ENCODE peak calls at places on chromosomes 13 and 19, in five cellular contexts. A, H, Z, E and J are unnamed samples.

GRCh38 chr13:112248909-112249592 is 127.1 kb upstream of the SPACA7 start:
- DNase-seq in E (no peak), Z (no peak), A (no peak), H (no peak), J (no peak)

GRCh38 chr13:109938255-109938936 is 152.0 kb upstream of the IRS2 start:
- DNase-seq in Z (no peak), A (peak; percentile 92), H (peak; percentile 78), E (no peak), J (peak; percentile 96)

GRCh38 chr13:32267836-32268439 is 47.2 kb downstream of the ZAR1L start:
- DNase-seq in E (no peak), H (no peak), A (no peak), Z (no peak), J (peak; percentile 59)

GRCh38 chr19:21065336-21065735 is 16.7 kb upstream of the ZNF714 start:
- DNase-seq in E (no peak), Z (no peak), A (no peak), H (no peak), J (no peak)

GRCh38 chr19:45443462-45444317 is 20.0 kb upstream of the ERCC1 start:
- DNase-seq in Z (peak; percentile 98), H (peak; percentile 90), A (peak; percentile 96), E (peak; percentile 99), J (peak; percentile 84)

GRCh38 chr19:40223135-40223822 is 3.2 kb downstream of the CCNP start:
- DNase-seq in H (no peak), E (no peak), A (no peak), Z (peak; percentile 81), J (no peak)

GRCh38 chr13:79913141-79913827 is 427.6 kb downstream of the SPRY2 start:
- DNase-seq in H (no peak), A (no peak), Z (no peak), E (no peak), J (no peak)

GRCh38 chr13:100124265-100124664 is 35.4 kb downstream of the PCCA start:
- DNase-seq in H (peak; percentile 6), E (no peak), A (peak; percentile 50), Z (no peak), J (peak; percentile 50)

DNA sequence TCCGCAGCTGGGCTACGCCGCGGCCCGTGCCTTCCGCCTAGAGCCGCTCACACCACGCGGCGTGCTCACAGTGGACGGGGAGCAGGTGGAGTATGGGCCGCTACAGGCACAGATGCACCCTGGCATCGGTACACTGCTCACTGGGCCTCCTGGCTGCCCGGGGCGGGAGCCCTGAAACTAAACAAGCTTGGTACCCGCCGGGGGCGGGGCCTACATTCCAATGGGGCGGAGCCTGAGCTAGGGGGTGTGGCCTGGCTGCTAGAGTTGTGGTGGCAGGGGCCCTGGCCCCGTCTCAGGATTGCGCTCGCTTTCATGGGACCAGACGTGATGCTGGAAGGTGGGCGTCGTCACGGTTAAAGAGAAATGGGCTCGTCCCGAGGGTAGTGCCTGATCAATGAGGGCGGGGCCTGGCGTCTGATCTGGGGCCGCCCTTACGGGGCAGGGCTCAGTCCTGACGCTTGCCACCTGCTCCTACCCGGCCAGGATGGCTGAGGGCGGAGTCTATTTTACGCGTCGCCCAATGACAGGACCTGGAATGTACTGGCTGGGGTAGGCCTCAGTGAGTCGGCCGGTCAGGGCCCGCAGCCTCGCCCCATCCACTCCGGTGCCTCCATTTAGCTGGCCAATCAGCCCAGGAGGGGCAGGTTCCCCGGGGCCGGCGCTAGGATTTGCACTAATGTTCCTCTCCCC is 7.4 kb downstream of the DBP start:
- DNase-seq in Z (no peak), E (peak; percentile 91), A (no peak), H (no peak), J (no peak)
- H3K4me3 ChIP-seq in Z (no peak overlapping the region), E (peak overlapping the region; percentile 59), A (no peak overlapping the region), H (no peak overlapping the region), J (no peak overlapping the region)

DNA sequence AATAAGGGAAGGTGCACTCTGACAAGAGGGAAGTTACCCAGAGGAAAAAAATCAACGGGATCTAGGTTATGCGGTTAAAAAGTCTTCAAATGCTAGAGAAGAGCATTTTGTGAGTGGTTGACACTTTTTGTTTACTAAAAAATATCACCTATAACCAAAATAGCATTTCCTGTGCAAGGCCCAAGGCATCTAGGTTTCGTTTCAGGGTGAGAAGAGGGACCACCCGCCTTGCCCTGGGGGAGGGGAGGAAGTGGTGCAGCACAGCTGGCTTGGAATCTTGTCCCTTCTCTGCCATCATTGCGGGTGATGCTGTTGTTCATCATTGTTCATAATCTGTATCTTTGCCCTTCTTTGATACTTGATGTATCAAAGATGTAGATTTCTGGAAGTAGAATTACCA is 80.6 kb downstream of the NUFIP1 start:
- DNase-seq in A (no peak), Z (no peak), H (no peak), E (no peak), J (no peak)
- TF ChIP-seq CTCF in A (no peak), Z (no peak), H (no peak), E (no peak), J (no peak)

GRCh38 chr19:4414144-4414799 is 11.8 kb downstream of the CHAF1A start:
- DNase-seq in E (no peak), Z (no peak), H (peak; percentile 38), A (peak; percentile 77), J (peak; percentile 41)

GRCh38 chr19:4414800-4415251 is 12.4 kb downstream of the CHAF1A start:
- DNase-seq in E (no peak), A (no peak), H (no peak), Z (no peak), J (no peak)

GRCh38 chr19:4413588-4413987 is 11.1 kb downstream of the CHAF1A start:
- DNase-seq in Z (no peak), A (no peak), E (no peak), H (no peak), J (no peak)

GRCh38 chr19:4416268-4416667 is 13.8 kb downstream of the CHAF1A start:
- DNase-seq in Z (no peak), A (no peak), H (no peak), E (no peak), J (no peak)

DNA sequence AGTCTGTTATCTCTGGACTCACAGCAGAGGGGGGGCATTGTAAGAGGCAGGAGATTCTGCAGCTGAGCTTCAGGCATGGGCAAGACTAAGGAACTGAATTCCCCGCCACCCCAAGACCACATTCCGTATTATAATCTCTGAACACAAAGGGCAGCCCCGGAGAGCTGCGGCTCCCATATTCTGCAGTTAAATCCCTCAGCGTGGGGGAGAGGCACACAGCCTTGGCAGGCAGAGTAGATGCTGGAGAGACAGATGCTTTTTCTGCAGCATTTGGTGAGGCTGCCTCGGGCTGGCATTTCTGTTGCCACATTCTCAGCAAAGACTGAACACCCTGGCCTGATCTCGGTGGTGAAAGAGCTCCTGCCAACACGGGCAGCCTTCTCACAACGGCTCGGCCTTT is 12.9 kb downstream of the CHAF1A start:
- DNase-seq in Z (no peak), A (no peak), H (no peak), E (no peak), J (no peak)
- H3K4me3 ChIP-seq in Z (no peak overlapping the region), A (no peak overlapping the region), H (no peak overlapping the region), E (no peak overlapping the region), J (no peak overlapping the region)

GRCh38 chr19:39172700-39173501 is 23.9 kb upstream of the NCCRP1 start:
- DNase-seq in A (no peak), H (no peak), Z (peak; percentile 62), E (no peak), J (no peak)
- TF ChIP-seq CTCF in A (no peak), H (no peak), Z (no peak), E (no peak), J (no peak)

GRCh38 chr19:10333758-10334339 is 520 bp upstream of the RAVER1 start:
- DNase-seq in A (no peak), Z (no peak), E (no peak), H (no peak), J (no peak)
- H3K4me3 ChIP-seq in A (peak overlapping the region; percentile 94), Z (peak overlapping the region; percentile 84), E (peak overlapping the region; percentile 71), H (peak overlapping the region; percentile 86), J (peak overlapping the region; percentile 93)

DNA sequence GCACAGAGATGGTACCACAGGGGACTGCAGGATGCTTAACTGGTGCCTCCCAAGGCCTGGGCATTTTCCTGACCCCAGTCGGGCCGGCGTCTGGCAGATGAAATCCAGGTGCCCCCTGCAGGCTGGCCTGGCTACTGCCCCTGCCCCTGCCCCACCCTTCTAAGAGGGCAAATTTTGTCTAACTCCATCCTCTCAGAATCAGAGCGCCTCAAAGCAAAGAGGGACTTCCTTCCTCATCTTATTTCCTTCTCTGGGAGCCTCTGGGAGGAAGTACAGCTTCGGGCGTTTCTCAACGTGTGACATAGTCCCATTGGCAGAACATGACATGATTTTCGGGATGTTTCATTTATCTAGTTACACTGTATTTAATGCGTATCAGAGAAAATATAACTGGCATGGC is 2.7 kb downstream of the PRKACA start:
- DNase-seq in H (no peak), A (peak; percentile 51), E (peak; percentile 61), Z (no peak), J (no peak)
- TF ChIP-seq CTCF in H (peak; percentile 48), A (peak; percentile 70), E (peak; percentile 56), Z (peak; percentile 41), J (peak; percentile 52)

GRCh38 chr13:48978942-48979601 is 3.4 kb downstream of the FNDC3A start:
- DNase-seq in H (peak; percentile 1), Z (no peak), E (no peak), A (no peak), J (no peak)
- H3K4me3 ChIP-seq in H (no peak overlapping the region), Z (no peak overlapping the region), E (peak overlapping the region; percentile 91), A (no peak overlapping the region), J (no peak overlapping the region)